ENCODE peak calls at places on chromosomes 11 and 22, in seven cellular contexts. One of them, this sample, is unnamed. For H3K9me3 and H3K27me3, the result is how much of the 10 kb centered on the place peaks cover.

GRCh38 chr11:79232346-79232745 is 208.5 kb downstream of the TENM4 start:
- DNase-seq in colonic mucosa: no peak
- DNase-seq in spleen: no peak
- DNase-seq in uterus: no peak
- DNase-seq in CD8-positive, alpha-beta memory T cell: no peak
- DNase-seq in cardiac muscle cell: no peak
- DNase-seq in heart left ventricle: no peak
- DNase-seq in this sample: no peak

GRCh38 chr11:18769802-18770456 is 21.7 kb downstream of the PTPN5 start:
- DNase-seq in cardiac muscle cell: no peak
- DNase-seq in colonic mucosa: peak
- DNase-seq in uterus: no peak
- DNase-seq in heart left ventricle: no peak
- DNase-seq in spleen: peak
- DNase-seq in CD8-positive, alpha-beta memory T cell: no peak
- DNase-seq in this sample: no peak

GRCh38 chr22:35546886-35547285 is 6.3 kb downstream of the RASD2 start:
- DNase-seq in CD8-positive, alpha-beta memory T cell: no peak
- DNase-seq in heart left ventricle: no peak
- DNase-seq in uterus: no peak
- DNase-seq in spleen: no peak
- DNase-seq in cardiac muscle cell: no peak
- DNase-seq in colonic mucosa: no peak
- DNase-seq in this sample: no peak

GRCh38 chr22:19275919-19276600 is 15.5 kb downstream of the CLTCL1 start:
- DNase-seq in cardiac muscle cell: peak
- DNase-seq in spleen: no peak
- DNase-seq in CD8-positive, alpha-beta memory T cell: no peak
- DNase-seq in heart left ventricle: no peak
- DNase-seq in uterus: no peak
- DNase-seq in colonic mucosa: no peak
- DNase-seq in this sample: no peak

GRCh38 chr11:126197277-126197939 is 14.0 kb downstream of the RPUSD4 start:
- DNase-seq in colonic mucosa: no peak
- DNase-seq in CD8-positive, alpha-beta memory T cell: no peak
- DNase-seq in spleen: peak
- DNase-seq in heart left ventricle: no peak
- DNase-seq in cardiac muscle cell: no peak
- DNase-seq in uterus: no peak
- DNase-seq in this sample: no peak

GRCh38 chr11:109062445-109062844 is 359.5 kb upstream of the C11orf87 start:
- DNase-seq in heart left ventricle: no peak
- DNase-seq in uterus: no peak
- DNase-seq in spleen: no peak
- DNase-seq in cardiac muscle cell: no peak
- DNase-seq in CD8-positive, alpha-beta memory T cell: no peak
- DNase-seq in colonic mucosa: no peak
- DNase-seq in this sample: no peak

GRCh38 chr11:68845351-68846002 is 3.8 kb upstream of the CPT1A start:
- DNase-seq in spleen: no peak
- DNase-seq in CD8-positive, alpha-beta memory T cell: no peak
- DNase-seq in colonic mucosa: no peak
- DNase-seq in cardiac muscle cell: no peak
- DNase-seq in heart left ventricle: no peak
- DNase-seq in uterus: no peak
- DNase-seq in this sample: peak

GRCh38 chr11:111633756-111634362 is 31.6 kb downstream of the SIK2 start:
- DNase-seq in spleen: no peak
- DNase-seq in CD8-positive, alpha-beta memory T cell: no peak
- DNase-seq in uterus: no peak
- DNase-seq in heart left ventricle: no peak
- DNase-seq in cardiac muscle cell: no peak
- DNase-seq in colonic mucosa: no peak
- DNase-seq in this sample: no peak

GRCh38 chr22:26648011-26648497 is 9.3 kb upstream of the MIAT start:
- DNase-seq in uterus: no peak
- DNase-seq in cardiac muscle cell: no peak
- DNase-seq in CD8-positive, alpha-beta memory T cell: peak
- DNase-seq in colonic mucosa: no peak
- DNase-seq in heart left ventricle: no peak
- DNase-seq in spleen: peak
- DNase-seq in this sample: no peak

GRCh38 chr22:40826984-40827741 is 8.0 kb upstream of the SLC25A17 start:
- DNase-seq in heart left ventricle: no peak
- DNase-seq in cardiac muscle cell: no peak
- DNase-seq in uterus: no peak
- DNase-seq in CD8-positive, alpha-beta memory T cell: no peak
- DNase-seq in colonic mucosa: no peak
- DNase-seq in spleen: no peak
- DNase-seq in this sample: no peak

GRCh38 chr22:25754527-25755202 is 12.7 kb downstream of the MYO18B start:
- DNase-seq in colonic mucosa: no peak
- DNase-seq in uterus: peak
- DNase-seq in cardiac muscle cell: peak
- DNase-seq in heart left ventricle: peak
- DNase-seq in CD8-positive, alpha-beta memory T cell: no peak
- DNase-seq in spleen: no peak
- DNase-seq in this sample: peak

GRCh38 chr11:22536036-22536435 is 89.6 kb downstream of the FANCF start:
- DNase-seq in heart left ventricle: no peak
- DNase-seq in cardiac muscle cell: no peak
- DNase-seq in colonic mucosa: no peak
- DNase-seq in spleen: no peak
- DNase-seq in uterus: no peak
- DNase-seq in CD8-positive, alpha-beta memory T cell: no peak
- DNase-seq in this sample: no peak

GRCh38 chr11:7964873-7965272 is 374 bp downstream of the NLRP10 start:
- DNase-seq in spleen: no peak
- DNase-seq in cardiac muscle cell: no peak
- DNase-seq in colonic mucosa: no peak
- DNase-seq in heart left ventricle: no peak
- DNase-seq in CD8-positive, alpha-beta memory T cell: no peak
- DNase-seq in uterus: no peak
- DNase-seq in this sample: peak
- H3K4me3 ChIP-seq in spleen: no peak
- H3K4me3 ChIP-seq in cardiac muscle cell: no peak
- H3K4me3 ChIP-seq in colonic mucosa: no peak
- H3K4me3 ChIP-seq in heart left ventricle: no peak
- H3K4me3 ChIP-seq in CD8-positive, alpha-beta memory T cell: no peak
- H3K4me3 ChIP-seq in uterus: no peak
- H3K4me3 ChIP-seq in this sample: no peak

GRCh38 chr22:49093192-49093880 is 734.3 kb downstream of the BRD1 start:
- DNase-seq in spleen: peak
- DNase-seq in heart left ventricle: no peak
- DNase-seq in colonic mucosa: no peak
- DNase-seq in cardiac muscle cell: no peak
- DNase-seq in CD8-positive, alpha-beta memory T cell: no peak
- DNase-seq in uterus: no peak
- DNase-seq in this sample: no peak
- H3K9me3 ChIP-seq in spleen: under half
- H3K9me3 ChIP-seq in heart left ventricle: under half
- H3K9me3 ChIP-seq in colonic mucosa: under half
- H3K9me3 ChIP-seq in cardiac muscle cell: under half
- H3K9me3 ChIP-seq in CD8-positive, alpha-beta memory T cell: under half
- H3K9me3 ChIP-seq in uterus: under half
- H3K9me3 ChIP-seq in this sample: under half

GRCh38 chr11:2276280-2276998 is 6.1 kb upstream of the ASCL2 start:
- DNase-seq in cardiac muscle cell: no peak
- DNase-seq in colonic mucosa: no peak
- DNase-seq in uterus: peak
- DNase-seq in heart left ventricle: no peak
- DNase-seq in CD8-positive, alpha-beta memory T cell: no peak
- DNase-seq in spleen: no peak
- DNase-seq in this sample: no peak
- H3K27me3 ChIP-seq in cardiac muscle cell: half or more
- H3K27me3 ChIP-seq in colonic mucosa: under half
- H3K27me3 ChIP-seq in uterus: under half
- H3K27me3 ChIP-seq in heart left ventricle: under half
- H3K27me3 ChIP-seq in CD8-positive, alpha-beta memory T cell: under half
- H3K27me3 ChIP-seq in spleen: under half
- H3K27me3 ChIP-seq in this sample: under half

GRCh38 chr11:117795726-117796455 is 1.1 kb downstream of the DSCAML1 start:
- DNase-seq in spleen: no peak
- DNase-seq in colonic mucosa: no peak
- DNase-seq in cardiac muscle cell: no peak
- DNase-seq in heart left ventricle: no peak
- DNase-seq in uterus: no peak
- DNase-seq in CD8-positive, alpha-beta memory T cell: no peak
- DNase-seq in this sample: no peak
- H3K4me3 ChIP-seq in spleen: peak
- H3K4me3 ChIP-seq in colonic mucosa: peak
- H3K4me3 ChIP-seq in cardiac muscle cell: peak
- H3K4me3 ChIP-seq in heart left ventricle: peak
- H3K4me3 ChIP-seq in uterus: no peak
- H3K4me3 ChIP-seq in CD8-positive, alpha-beta memory T cell: peak
- H3K4me3 ChIP-seq in this sample: no peak

DNA sequence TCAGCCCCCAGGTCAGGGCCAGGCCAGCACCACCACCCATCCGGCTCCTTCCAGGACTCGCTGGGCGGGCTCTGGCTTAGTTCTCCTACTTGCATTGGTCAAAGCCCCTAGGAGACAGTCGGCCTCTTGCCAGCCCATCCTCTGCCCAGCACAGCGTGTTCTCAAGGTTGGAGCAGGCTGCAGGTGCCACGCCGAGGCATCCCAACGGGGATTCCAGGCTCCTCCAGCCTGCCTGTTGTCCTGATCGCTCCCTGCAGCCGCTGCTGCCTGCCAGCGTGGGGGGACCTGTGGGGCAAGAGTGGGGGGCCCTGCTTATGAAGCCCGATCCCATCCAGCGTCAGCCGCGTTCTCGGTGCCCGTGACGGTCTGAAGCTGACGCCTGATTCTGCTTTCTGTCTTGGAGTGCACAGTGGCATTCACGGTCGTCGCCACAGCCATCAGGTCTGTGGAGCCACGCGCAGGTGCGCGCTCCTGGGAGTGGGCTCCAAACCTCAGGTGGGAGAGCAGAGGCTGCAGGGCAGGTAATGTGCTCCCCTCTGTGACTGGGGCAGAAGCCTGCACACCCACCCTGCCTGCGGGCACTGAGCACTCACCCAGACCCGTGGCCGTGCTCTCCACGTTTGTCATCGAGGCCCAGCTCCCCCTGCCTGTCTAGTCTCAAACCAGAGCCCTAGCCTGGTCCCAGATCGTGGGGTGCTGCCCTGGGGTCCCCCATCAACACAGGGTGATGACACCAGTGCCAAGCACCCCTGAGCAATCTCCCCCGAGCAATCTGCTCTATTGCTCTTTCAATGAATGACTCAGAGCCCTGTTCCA is 991.6 kb downstream of the BRD1 start:
- DNase-seq in colonic mucosa: no peak
- DNase-seq in CD8-positive, alpha-beta memory T cell: no peak
- DNase-seq in spleen: peak
- DNase-seq in heart left ventricle: no peak
- DNase-seq in uterus: no peak
- DNase-seq in cardiac muscle cell: no peak
- DNase-seq in this sample: no peak
- H3K9me3 ChIP-seq in colonic mucosa: under half
- H3K9me3 ChIP-seq in CD8-positive, alpha-beta memory T cell: under half
- H3K9me3 ChIP-seq in spleen: under half
- H3K9me3 ChIP-seq in heart left ventricle: under half
- H3K9me3 ChIP-seq in uterus: under half
- H3K9me3 ChIP-seq in cardiac muscle cell: under half
- H3K9me3 ChIP-seq in this sample: under half

DNA sequence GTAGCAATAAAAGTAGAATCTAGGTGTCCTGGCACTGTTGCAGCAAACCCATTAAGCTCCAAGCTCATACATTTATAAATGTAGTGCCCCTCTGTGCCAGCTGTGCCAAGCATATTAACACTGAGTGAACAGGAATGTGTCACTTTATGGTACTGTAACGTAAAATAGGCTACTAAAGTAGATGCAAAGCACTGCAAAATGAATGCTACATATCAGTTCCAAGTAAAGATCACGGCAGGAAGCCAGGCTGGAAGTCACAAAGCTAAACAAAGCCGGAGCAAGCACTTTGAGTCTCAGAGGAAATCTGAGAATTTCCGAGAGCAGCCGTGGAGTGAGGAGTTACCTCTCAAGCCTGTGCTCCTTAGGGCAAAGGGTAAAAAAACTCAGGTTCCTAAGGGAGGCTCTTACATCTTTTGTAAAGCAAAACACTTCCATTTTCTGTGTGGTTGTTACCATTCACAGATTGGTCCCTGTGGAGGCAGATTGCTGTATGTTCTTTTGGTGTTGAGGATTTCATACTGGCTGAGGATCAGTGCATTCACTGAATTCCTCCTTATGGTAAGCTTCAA is 85.7 kb downstream of the WNT11 start:
- DNase-seq in cardiac muscle cell: no peak
- DNase-seq in CD8-positive, alpha-beta memory T cell: no peak
- DNase-seq in heart left ventricle: peak
- DNase-seq in uterus: no peak
- DNase-seq in spleen: no peak
- DNase-seq in colonic mucosa: peak
- DNase-seq in this sample: no peak
- H3K27me3 ChIP-seq in cardiac muscle cell: under half
- H3K27me3 ChIP-seq in CD8-positive, alpha-beta memory T cell: under half
- H3K27me3 ChIP-seq in heart left ventricle: under half
- H3K27me3 ChIP-seq in uterus: under half
- H3K27me3 ChIP-seq in spleen: under half
- H3K27me3 ChIP-seq in colonic mucosa: under half
- H3K27me3 ChIP-seq in this sample: under half

DNA sequence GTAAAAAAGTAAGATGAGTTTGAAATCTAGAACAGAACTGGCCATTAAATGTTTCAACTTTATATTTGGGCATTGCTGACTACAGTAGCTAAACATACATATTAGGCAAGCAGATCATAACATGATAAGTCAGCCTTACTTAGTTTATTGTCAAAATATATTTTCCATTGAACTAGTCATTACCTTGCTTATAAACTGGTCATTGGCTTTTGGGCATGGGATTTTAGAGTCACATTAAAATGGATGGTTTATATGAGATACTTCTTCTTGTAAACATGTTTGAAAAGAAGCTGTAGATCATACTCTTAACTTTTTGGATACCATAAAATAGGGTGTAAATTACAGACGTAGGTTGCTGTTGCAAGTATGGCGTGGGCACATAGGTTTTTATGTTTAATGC is 2.7 kb downstream of the HIPK3 start:
- DNase-seq in CD8-positive, alpha-beta memory T cell: no peak
- DNase-seq in heart left ventricle: no peak
- DNase-seq in uterus: no peak
- DNase-seq in colonic mucosa: no peak
- DNase-seq in cardiac muscle cell: no peak
- DNase-seq in spleen: no peak
- DNase-seq in this sample: no peak
- H3K4me3 ChIP-seq in CD8-positive, alpha-beta memory T cell: no peak
- H3K4me3 ChIP-seq in heart left ventricle: peak
- H3K4me3 ChIP-seq in uterus: peak
- H3K4me3 ChIP-seq in colonic mucosa: peak
- H3K4me3 ChIP-seq in cardiac muscle cell: peak
- H3K4me3 ChIP-seq in spleen: peak
- H3K4me3 ChIP-seq in this sample: peak